ENCODE peak calls at places on chromosomes 7 and 10, in ten cellular contexts. H, M, B, A, F, Z, X, T, Y and D are unnamed samples.

GRCh38 chr7:140358024-140358770 is 40.1 kb downstream of the SLC37A3 start:
- DNase-seq in B (no peak), X (no peak), H (no peak), F (no peak), M (no peak), Z (no peak), T (no peak), A (no peak), Y (no peak), D (no peak)

GRCh38 chr10:67763499-67764011 is 67.6 kb upstream of the CTNNA3 start:
- DNase-seq in B (peak), X (peak), H (peak), F (peak), A (no peak), Y (peak), T (peak), M (peak), Z (peak), D (peak)

GRCh38 chr10:46555366-46555712 is 1.1 kb downstream of the GPRIN2 start:
- DNase-seq in H (no peak), T (no peak), Y (no peak), F (no peak), X (no peak), A (no peak), B (no peak), Z (no peak), M (no peak), D (no peak)

GRCh38 chr10:112653215-112653614 is 206.2 kb downstream of the VTI1A start:
- DNase-seq in F (no peak), Y (no peak), B (no peak), A (no peak), T (no peak), H (no peak), Z (no peak), X (no peak), M (no peak), D (no peak)

GRCh38 chr10:97037365-97038361 is 148.1 kb downstream of the SLIT1 start:
- DNase-seq in X (peak), Y (peak), Z (peak), M (peak), T (peak), B (peak), H (peak), F (peak), A (peak), D (peak)

GRCh38 chr10:50850576-50851340 is 34.7 kb downstream of the A1CF start:
- DNase-seq in M (no peak), F (no peak), B (no peak), Z (no peak), A (no peak), Y (no peak), T (no peak), H (no peak), X (no peak), D (no peak)

GRCh38 chr10:122252805-122253204 is 18.3 kb upstream of the BTBD16 start:
- DNase-seq in B (no peak), X (no peak), A (no peak), Y (no peak), T (no peak), F (no peak), H (no peak), Z (no peak), M (peak), D (no peak)

GRCh38 chr7:158296798-158297104 is 290.9 kb downstream of the PTPRN2 start:
- DNase-seq in F (no peak), H (no peak), T (no peak), A (no peak), X (no peak), M (no peak), Y (no peak), Z (no peak), B (no peak), D (no peak)

GRCh38 chr7:151623766-151624165 is 104.1 kb upstream of the RHEB start:
- DNase-seq in B (no peak), Z (no peak), A (no peak), F (no peak), M (no peak), T (no peak), H (no peak), X (no peak), Y (no peak), D (no peak)

GRCh38 chr7:80134105-80134535 is 511 bp upstream of the GNAI1 start:
- DNase-seq in H (no peak), A (no peak), Z (no peak), T (peak), M (no peak), X (no peak), Y (peak), B (no peak), F (no peak), D (no peak)

GRCh38 chr7:137694405-137694804 is 152.4 kb downstream of the DGKI start:
- DNase-seq in M (no peak), H (no peak), T (no peak), F (no peak), X (no peak), Y (no peak), A (no peak), B (no peak), Z (no peak), D (no peak)

GRCh38 chr10:49606981-49607535 is 3.1 kb upstream of the SLC18A3 start:
- DNase-seq in F (peak), Y (no peak), M (peak), A (peak), T (peak), H (peak), Z (peak), B (peak), X (peak), D (peak)

GRCh38 chr7:119254741-119255140 is 1018.2 kb upstream of the KCND2 start:
- DNase-seq in A (no peak), F (no peak), X (no peak), H (no peak), Y (no peak), B (no peak), M (no peak), Z (no peak), T (no peak), D (no peak)

GRCh38 chr10:124648738-124649137 is 95.4 kb downstream of the FAM53B start:
- DNase-seq in A (peak), X (no peak), Y (peak), M (peak), T (peak), B (peak), H (peak), Z (peak), F (no peak), D (no peak)

GRCh38 chr7:113289140-113289740 is 170.9 kb upstream of the SMIM30 start:
- DNase-seq in A (peak), F (no peak), M (peak), H (no peak), Y (no peak), B (no peak), T (no peak), Z (no peak), X (peak), D (no peak)

GRCh38 chr7:55163733-55164132 is 144.9 kb downstream of the EGFR start:
- DNase-seq in X (no peak), B (no peak), Y (no peak), M (no peak), Z (no peak), H (no peak), F (no peak), T (no peak), A (no peak), D (no peak)

GRCh38 chr10:33732176-33733025 is 397.9 kb upstream of the NRP1 start:
- DNase-seq in T (no peak), Y (no peak), A (no peak), X (no peak), Z (no peak), H (no peak), B (no peak), M (no peak), F (no peak), D (no peak)

GRCh38 chr10:24721254-24722106 is 2.2 kb downstream of the ARHGAP21 start:
- DNase-seq in A (no peak), B (no peak), X (no peak), H (no peak), M (peak), Z (no peak), F (no peak), T (peak), Y (no peak), D (no peak)

GRCh38 chr7:110309941-110310340 is 781.0 kb upstream of the LRRN3 start:
- DNase-seq in Y (no peak), F (no peak), A (no peak), H (no peak), T (no peak), M (no peak), Z (no peak), X (no peak), B (no peak), D (no peak)

GRCh38 chr10:133058267-133059092 is 29.2 kb upstream of the ADGRA1 start:
- DNase-seq in F (no peak), T (no peak), A (no peak), Y (no peak), B (no peak), M (no peak), H (no peak), Z (no peak), X (no peak), D (no peak)

GRCh38 chr7:16688249-16688648 is 42.3 kb downstream of the BZW2 start:
- DNase-seq in Y (no peak), A (no peak), M (peak), T (no peak), Z (no peak), F (no peak), X (peak), H (no peak), B (no peak), D (no peak)

GRCh38 chr7:47087866-47088265 is 494.0 kb downstream of the TNS3 start:
- DNase-seq in Z (no peak), T (no peak), M (peak), H (no peak), A (no peak), B (no peak), Y (no peak), F (no peak), X (no peak), D (no peak)

GRCh38 chr10:104123397-104123796 is 1.4 kb downstream of the SFR1 start:
- DNase-seq in Y (no peak), X (no peak), Z (no peak), M (peak), T (no peak), A (no peak), B (no peak), F (no peak), H (no peak), D (no peak)

GRCh38 chr7:5266148-5267028 is 16.4 kb upstream of the SLC29A4 start:
- DNase-seq in A (no peak), X (no peak), Y (peak), B (no peak), Z (no peak), H (no peak), M (no peak), F (no peak), T (no peak), D (no peak)

GRCh38 chr10:103709341-103709920 is 145.9 kb downstream of the SH3PXD2A start:
- DNase-seq in M (peak), B (no peak), F (no peak), T (no peak), Y (no peak), A (no peak), H (no peak), Z (no peak), X (no peak), D (no peak)

GRCh38 chr7:115019882-115020605 is 98.2 kb downstream of the MDFIC start:
- DNase-seq in B (no peak), F (no peak), Y (no peak), X (no peak), Z (no peak), H (no peak), A (no peak), M (no peak), T (no peak), D (no peak)

GRCh38 chr10:14838582-14839304 is 637 bp downstream of the HSPA14 start:
- DNase-seq in A (no peak), B (no peak), F (no peak), M (peak), T (no peak), Y (no peak), Z (peak), H (peak), X (peak), D (peak)

GRCh38 chr7:108193593-108194498 is 63.7 kb upstream of the LAMB4 start:
- DNase-seq in X (no peak), T (no peak), F (no peak), Y (no peak), M (no peak), B (no peak), A (no peak), H (no peak), Z (no peak), D (no peak)

GRCh38 chr10:33132626-33133025 is 174.6 kb upstream of the ITGB1 start:
- DNase-seq in X (no peak), B (no peak), Z (no peak), F (no peak), T (no peak), M (peak), A (no peak), H (no peak), Y (no peak), D (no peak)

GRCh38 chr7:128209229-128210035 is 31.6 kb upstream of the LEP start:
- DNase-seq in M (peak), H (peak), X (peak), A (peak), F (peak), Y (peak), Z (peak), B (peak), T (peak), D (peak)

GRCh38 chr7:22565315-22565811 is 65.4 kb upstream of the STEAP1B start:
- DNase-seq in X (no peak), Y (no peak), A (peak), B (no peak), M (peak), Z (no peak), H (no peak), F (no peak), T (no peak), D (no peak)

GRCh38 chr10:35765039-35765662 is 123.1 kb upstream of the FZD8 start:
- DNase-seq in A (no peak), M (no peak), X (no peak), Y (no peak), H (no peak), Z (no peak), B (no peak), F (no peak), T (peak), D (no peak)

GRCh38 chr10:78851652-78852051 is 217.1 kb upstream of the ZMIZ1 start:
- DNase-seq in F (no peak), Z (no peak), X (no peak), A (peak), H (no peak), M (no peak), Y (no peak), T (no peak), B (no peak), D (no peak)

GRCh38 chr7:108452707-108453106 is 3.5 kb downstream of the NRCAM start:
- DNase-seq in B (no peak), A (no peak), F (no peak), Z (no peak), H (no peak), X (peak), Y (peak), T (no peak), M (peak), D (no peak)

GRCh38 chr10:66877359-66877758 is 48.5 kb upstream of the LRRTM3 start:
- DNase-seq in T (no peak), F (no peak), B (no peak), Y (no peak), X (no peak), M (no peak), Z (no peak), H (no peak), A (no peak), D (no peak)

GRCh38 chr7:336810-337566 is 47.0 kb downstream of the FOXL3 start:
- DNase-seq in F (no peak), Z (no peak), H (no peak), T (no peak), M (no peak), X (no peak), A (no peak), Y (no peak), B (no peak), D (no peak)

GRCh38 chr7:137120690-137121089 is 222.8 kb downstream of the PTN start:
- DNase-seq in B (no peak), Z (no peak), H (no peak), M (no peak), F (no peak), X (no peak), T (no peak), Y (no peak), A (no peak), D (no peak)

GRCh38 chr7:128361463-128362441 is at the start of gene PRRT4:
- DNase-seq in Z (peak), M (no peak), H (peak), B (peak), X (peak), F (no peak), Y (peak), A (no peak), T (peak), D (no peak)